ENCODE peak calls at places on chromosomes 2 and 18, in nine cellular contexts. F is KBM-7; E is stimulated activated CD4-positive, alpha-beta T cell treated with anti-CD3 and anti-CD28 coated beads, Interleukin-1b, Interleukin-23, amount 100 ng/mL, for 48 hours; X is stimulated activated CD8-positive, alpha-beta memory T cell treated with anti-CD3 and anti-CD28 coated beads, Interleukin-4, amount 100 ng/mL, for 1 hour; Y is tibial nerve; R is lower lobe of right lung; N is hypothalamus; W is NCI-H82; D is amniotic stem cell. M is an unnamed sample.
A peak's percentile ranks its signal among the peaks of the same experiment; 100 is the strongest.

GRCh38 chr2:233807966-233808892 is 30.1 kb downstream of the MROH2A start:
- DNase-seq in Y (no peak), D (no peak), E (no peak), R (peak; percentile 12), W (no peak), X (no peak), N (no peak), F (no peak), M (no peak)

GRCh38 chr2:68569604-68570003 is 73.8 kb upstream of the PROKR1 start:
- DNase-seq in N (no peak), R (no peak), Y (no peak), D (no peak), X (no peak), F (no peak), W (no peak), E (no peak), M (no peak)

GRCh38 chr2:111190816-111191540 is 70.3 kb downstream of the BCL2L11 start:
- DNase-seq in F (no peak), W (no peak), Y (no peak), E (no peak), R (no peak), D (no peak), X (no peak), N (no peak), M (no peak)

GRCh38 chr18:60347526-60348045 is 25.0 kb downstream of the MC4R start:
- DNase-seq in W (no peak), E (no peak), X (no peak), N (no peak), F (no peak), R (no peak), D (no peak), Y (no peak), M (no peak)

GRCh38 chr2:65656152-65656718 is 223.8 kb upstream of the SPRED2 start:
- DNase-seq in F (no peak), X (no peak), W (no peak), D (no peak), N (no peak), Y (no peak), R (no peak), E (no peak), M (no peak)

GRCh38 chr18:53698907-53699306 is 525.6 kb downstream of the MBD2 start:
- DNase-seq in X (no peak), R (peak; percentile 44), N (no peak), E (no peak), F (peak; percentile 19), Y (no peak), D (peak; percentile 26), W (peak; percentile 80), M (peak; percentile 73)

GRCh38 chr18:22847392-22847791 is 85.7 kb upstream of the RBBP8 start:
- DNase-seq in D (no peak), E (no peak), F (no peak), N (no peak), W (no peak), X (no peak), R (no peak), Y (no peak), M (peak; percentile 27)

GRCh38 chr18:48326901-48327675 is 82.1 kb downstream of the ZBTB7C start:
- DNase-seq in F (no peak), E (no peak), R (no peak), N (no peak), Y (no peak), W (no peak), D (no peak), X (no peak), M (peak; percentile 44)

GRCh38 chr2:206721216-206721920 is 3.2 kb upstream of the DYTN start:
- DNase-seq in N (no peak), W (no peak), E (no peak), Y (no peak), D (no peak), X (no peak), F (no peak), R (no peak), M (no peak)

GRCh38 chr2:224145751-224146355 is 106.8 kb upstream of the SERPINE2 start:
- DNase-seq in Y (no peak), X (no peak), N (no peak), W (no peak), F (no peak), D (no peak), R (no peak), E (no peak), M (peak; percentile 78)

GRCh38 chr2:10036095-10036879 is 7.1 kb upstream of the KLF11 start:
- DNase-seq in R (peak; percentile 73), N (peak; percentile 74), E (peak; percentile 59), D (peak; percentile 54), X (peak; percentile 26), W (peak; percentile 29), Y (no peak), F (peak; percentile 29), M (peak; percentile 83)

GRCh38 chr2:138779451-138780440 is at the start of gene NXPH2:
- DNase-seq in R (no peak), Y (no peak), D (no peak), X (no peak), W (peak; percentile 67), E (no peak), N (no peak), F (no peak), M (peak; percentile 14)

GRCh38 chr18:9619545-9619944 is 5.2 kb upstream of the PPP4R1 start:
- DNase-seq in F (no peak), X (no peak), Y (no peak), R (no peak), N (no peak), E (no peak), W (no peak), D (no peak), M (peak; percentile 36)

GRCh38 chr2:105712166-105712915 is 32.4 kb upstream of the NCK2 start:
- DNase-seq in Y (no peak), N (no peak), R (no peak), W (peak; percentile 33), D (no peak), F (no peak), X (no peak), E (no peak), M (peak; percentile 21)

GRCh38 chr2:150596071-150596470 is 108.6 kb upstream of the RND3 start:
- DNase-seq in Y (no peak), N (no peak), R (no peak), X (no peak), F (no peak), W (no peak), D (no peak), E (no peak), M (peak; percentile 51)

GRCh38 chr2:131493199-131494018 is 1.2 kb upstream of the MZT2A start:
- DNase-seq in Y (no peak), E (no peak), F (peak; percentile 16), X (no peak), N (no peak), W (peak; percentile 39), R (no peak), D (no peak), M (no peak)

GRCh38 chr2:217843353-217843752 is 159.4 kb downstream of the TNS1 start:
- DNase-seq in X (no peak), W (no peak), Y (no peak), R (no peak), D (no peak), N (no peak), F (no peak), E (no peak), M (no peak)

GRCh38 chr2:73175663-73176204 is 26.6 kb upstream of the NOTO start:
- DNase-seq in N (peak; percentile 20), E (peak; percentile 76), D (peak; percentile 18), X (peak; percentile 49), Y (peak; percentile 64), F (no peak), R (peak; percentile 89), W (peak; percentile 85), M (peak; percentile 83)

GRCh38 chr2:18777250-18777812 is 188.0 kb upstream of the NT5C1B start:
- DNase-seq in E (no peak), W (peak; percentile 92), F (no peak), R (no peak), Y (no peak), X (no peak), D (no peak), N (no peak), M (no peak)

GRCh38 chr2:121608367-121608766 is 40.9 kb downstream of the CLASP1 start:
- DNase-seq in D (no peak), Y (no peak), E (no peak), X (no peak), N (no peak), R (no peak), F (no peak), W (no peak), M (no peak)

GRCh38 chr2:199903111-199903510 is 8.0 kb upstream of the C2orf69 start:
- DNase-seq in R (no peak), X (no peak), D (no peak), Y (no peak), F (no peak), E (no peak), W (peak; percentile 84), N (no peak), M (no peak)

GRCh38 chr2:37454851-37455762 is 110.7 kb downstream of the QPCT start:
- DNase-seq in F (no peak), X (no peak), D (no peak), W (peak; percentile 96), N (no peak), Y (no peak), R (no peak), E (no peak), M (no peak)

GRCh38 chr2:86223098-86223681 is 23.9 kb downstream of the MRPL35 start:
- DNase-seq in D (no peak), W (peak; percentile 87), X (no peak), R (no peak), Y (no peak), F (no peak), E (no peak), N (no peak), M (peak; percentile 81)

GRCh38 chr2:7037340-7038333 is 120.4 kb downstream of the RNF144A start:
- DNase-seq in W (peak; percentile 75), E (peak; percentile 48), R (peak; percentile 76), D (peak; percentile 50), F (peak; percentile 61), N (peak; percentile 43), Y (peak; percentile 74), X (peak; percentile 17), M (peak; percentile 81)

GRCh38 chr2:25972049-25972823 is 10.1 kb downstream of the KIF3C start:
- DNase-seq in R (no peak), E (no peak), F (no peak), D (no peak), N (no peak), Y (no peak), X (no peak), W (no peak), M (no peak)

GRCh38 chr2:195934484-195934883 is 134.2 kb downstream of the DNAH7 start:
- DNase-seq in F (no peak), E (no peak), Y (no peak), X (no peak), R (no peak), N (no peak), W (no peak), D (no peak), M (no peak)

GRCh38 chr2:31233216-31233615 is 736 bp upstream of the EHD3 start:
- DNase-seq in X (no peak), W (peak; percentile 38), F (no peak), D (no peak), Y (no peak), E (no peak), N (no peak), R (no peak), M (no peak)

GRCh38 chr2:242098445-242099128 is 229.1 kb downstream of the RTP5 start:
- DNase-seq in D (no peak), N (no peak), E (no peak), R (no peak), X (no peak), Y (no peak), F (peak; percentile 83), W (no peak), M (no peak)

GRCh38 chr18:25171334-25171733 is 180.6 kb downstream of the ZNF521 start:
- DNase-seq in F (no peak), D (no peak), X (no peak), W (peak; percentile 74), N (no peak), E (no peak), Y (no peak), R (no peak), M (no peak)

GRCh38 chr2:58866040-58866439 is 624.9 kb upstream of the FANCL start:
- DNase-seq in D (no peak), Y (no peak), W (no peak), N (no peak), F (no peak), R (no peak), X (no peak), E (peak; percentile 16), M (no peak)